ENCODE peak calls at places on chromosomes 4 and X, in six cellular contexts. P, V, U, O, Q and T are unnamed samples.
A peak's percentile ranks its signal among the peaks of the same experiment; 100 is the strongest.

GRCh38 chr4:139973015-139973414 is 181.0 kb downstream of the MAML3 start:
- DNase-seq in V (no peak), Q (no peak), O (no peak), U (no peak), P (no peak), T (no peak)

GRCh38 chrX:9614016-9614415 is 149.2 kb downstream of the TBL1X start:
- DNase-seq in P (no peak), U (no peak), Q (no peak), O (no peak), V (no peak), T (no peak)

GRCh38 chr4:173289351-173289725 is 44.8 kb downstream of the HMGB2 start:
- DNase-seq in U (no peak), P (no peak), Q (peak; percentile 5), O (no peak), V (no peak), T (no peak)

GRCh38 chrX:82692991-82693390 is 815.1 kb upstream of the POU3F4 start:
- DNase-seq in V (no peak), Q (no peak), P (peak; percentile 6), O (no peak), U (no peak), T (no peak)

GRCh38 chr4:113821851-113822250 is 60.3 kb upstream of the CAMK2D start:
- DNase-seq in V (no peak), P (no peak), U (no peak), Q (no peak), O (no peak), T (no peak)

GRCh38 chr4:26213317-26213716 is 107.5 kb upstream of the RBPJ start:
- DNase-seq in P (no peak), O (no peak), U (no peak), V (no peak), Q (no peak), T (no peak)

GRCh38 chrX:68112321-68112720 is 321.0 kb downstream of the OPHN1 start:
- DNase-seq in Q (no peak), U (no peak), V (no peak), P (no peak), O (no peak), T (no peak)

GRCh38 chr4:158008551-158009218 is 164.1 kb downstream of the GASK1B start:
- DNase-seq in P (peak; percentile 33), V (no peak), O (no peak), U (no peak), Q (no peak), T (no peak)

GRCh38 chrX:40392599-40392998 is 188.2 kb upstream of the ATP6AP2 start:
- DNase-seq in U (no peak), V (no peak), O (no peak), P (no peak), Q (no peak), T (no peak)

GRCh38 chrX:133297284-133297683 is 79.1 kb upstream of the TFDP3 start:
- DNase-seq in Q (no peak), V (no peak), U (no peak), P (no peak), O (no peak), T (no peak)

GRCh38 chrX:20594985-20595384 is 328.3 kb upstream of the RPS6KA3 start:
- DNase-seq in Q (peak; percentile 4), V (no peak), U (no peak), P (no peak), O (no peak), T (no peak)

GRCh38 chrX:119687661-119688413 is 5.1 kb downstream of the SEPTIN6 start:
- DNase-seq in Q (no peak), P (no peak), V (no peak), U (no peak), O (no peak), T (no peak)

GRCh38 chr4:80104927-80105326 is 31.9 kb upstream of the ANTXR2 start:
- DNase-seq in O (no peak), V (no peak), P (no peak), Q (no peak), U (no peak), T (no peak)

GRCh38 chrX:37644381-37645305 is 40.9 kb upstream of the XK start:
- DNase-seq in V (no peak), U (no peak), Q (no peak), P (no peak), O (no peak), T (no peak)

GRCh38 chr4:56048621-56049427 is 100.1 kb downstream of the CEP135 start:
- DNase-seq in U (no peak), O (peak; percentile 35), P (no peak), Q (peak; percentile 86), V (no peak), T (peak; percentile 23)

GRCh38 chr4:122978789-122979188 is 56.4 kb upstream of the NUDT6 start:
- DNase-seq in P (no peak), Q (no peak), V (no peak), U (no peak), O (no peak), T (no peak)

GRCh38 chrX:108224727-108225455 is 133.3 kb downstream of the ATG4A start:
- DNase-seq in O (no peak), P (no peak), V (no peak), U (no peak), Q (peak; percentile 73), T (no peak)

GRCh38 chr4:113707013-113707412 is 54.5 kb downstream of the CAMK2D start:
- DNase-seq in U (no peak), Q (no peak), P (no peak), V (no peak), O (no peak), T (no peak)

GRCh38 chr4:56786955-56787354 is 34.5 kb downstream of the SPINK2 start:
- DNase-seq in Q (no peak), V (no peak), P (no peak), U (peak; percentile 38), O (peak; percentile 67), T (no peak)

GRCh38 chr4:124067031-124067430 is 645.5 kb downstream of the ANKRD50 start:
- DNase-seq in U (no peak), Q (no peak), O (no peak), V (no peak), P (no peak), T (no peak)

GRCh38 chr4:65954416-65954815 is 284.1 kb upstream of the EPHA5 start:
- DNase-seq in U (no peak), V (no peak), P (no peak), O (no peak), Q (no peak), T (no peak)

GRCh38 chrX:32673193-32673592 is 538.2 kb downstream of the DMD start:
- DNase-seq in Q (peak; percentile 17), O (no peak), V (no peak), P (no peak), U (no peak), T (no peak)

GRCh38 chr4:84031401-84031800 is 467.7 kb downstream of the NKX6-1 start:
- DNase-seq in V (no peak), P (no peak), O (no peak), U (no peak), Q (no peak), T (no peak)

GRCh38 chr4:107603430-107603829 is 116.6 kb downstream of the PAPSS1 start:
- DNase-seq in U (no peak), O (no peak), V (no peak), P (no peak), Q (no peak), T (no peak)

GRCh38 chr4:10226756-10227155 is 110.2 kb upstream of the WDR1 start:
- DNase-seq in P (no peak), O (no peak), V (no peak), U (no peak), Q (no peak), T (no peak)

GRCh38 chr4:120000591-120001296 is 65.9 kb downstream of the MAD2L1 start:
- DNase-seq in Q (no peak), V (no peak), U (no peak), O (no peak), P (no peak), T (no peak)

GRCh38 chr4:29927895-29928294 is 792.3 kb upstream of the PCDH7 start:
- DNase-seq in Q (peak; percentile 34), O (no peak), P (no peak), U (no peak), V (no peak), T (no peak)
- H3K9me3 ChIP-seq in Q (no peaks in the 10 kb centered on the region), O (no peaks in the 10 kb centered on the region), P (peaks cover 4% of the 10 kb centered on the region), U (peaks cover 2% of the 10 kb centered on the region), V (no peaks in the 10 kb centered on the region), T (no peaks in the 10 kb centered on the region)

GRCh38 chr4:6143603-6144181 is 56.7 kb downstream of the JAKMIP1 start:
- DNase-seq in P (no peak), Q (no peak), O (no peak), V (no peak), U (no peak), T (no peak)
- TF ChIP-seq CTCF in P (no peak), Q (no peak), O (no peak), V (no peak), U (no peak), T (no peak)

GRCh38 chrX:16592194-16592770 is 57.7 kb upstream of the S100G start:
- DNase-seq in U (no peak), P (no peak), V (no peak), Q (no peak), O (no peak), T (no peak)

GRCh38 chrX:16586371-16587112 is 63.4 kb upstream of the S100G start:
- DNase-seq in Q (no peak), U (no peak), P (no peak), O (no peak), V (no peak), T (no peak)

GRCh38 chrX:16587776-16588175 is 62.2 kb upstream of the S100G start:
- DNase-seq in O (no peak), Q (no peak), V (no peak), P (no peak), U (no peak), T (no peak)

GRCh38 chrX:16589211-16589610 is 60.7 kb upstream of the S100G start:
- DNase-seq in V (no peak), Q (no peak), P (peak; percentile 57), O (no peak), U (no peak), T (no peak)

GRCh38 chrX:16589826-16590225 is 60.1 kb upstream of the S100G start:
- DNase-seq in V (no peak), P (no peak), U (no peak), O (no peak), Q (no peak), T (no peak)
- H3K27ac ChIP-seq in V (no peak overlapping the region), P (no peak overlapping the region), U (no peak overlapping the region), O (no peak overlapping the region), Q (peak overlapping the region; percentile 41), T (no peak overlapping the region)

DNA sequence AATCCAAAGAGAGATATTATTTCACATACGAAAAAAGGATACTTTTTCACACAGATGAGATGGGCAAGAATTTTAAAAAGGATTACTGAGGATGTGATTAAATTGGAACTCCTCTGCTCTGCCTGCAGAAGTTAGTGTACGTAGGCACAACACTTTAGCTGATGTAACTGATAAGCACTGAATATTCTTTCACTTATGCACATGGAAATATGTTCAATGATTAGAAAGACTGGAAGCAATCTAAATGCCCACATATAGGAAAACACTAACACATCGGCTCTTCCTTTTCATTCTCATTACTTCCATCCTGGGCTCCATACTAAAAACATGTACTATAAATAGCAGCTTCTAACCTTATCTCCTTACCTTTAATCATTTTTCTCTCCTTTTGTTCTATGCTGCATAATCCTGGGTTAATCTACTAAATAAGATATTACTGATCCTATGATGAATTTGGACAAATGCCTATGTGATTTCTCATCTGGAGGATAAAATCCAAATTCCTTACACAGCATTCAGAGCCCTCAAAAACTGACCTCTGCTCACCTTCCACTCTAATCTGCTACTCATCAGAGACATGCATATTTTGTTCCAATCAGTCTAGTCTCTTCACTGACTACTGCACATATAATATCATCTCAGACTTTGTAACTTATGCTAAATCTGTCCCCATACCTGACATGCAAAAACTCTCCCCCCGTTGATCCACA is 197.8 kb downstream of the PDGFC start:
- DNase-seq in U (no peak), P (no peak), O (no peak), V (no peak), Q (no peak), T (no peak)
- H3K9me3 ChIP-seq in U (no peaks in the 10 kb centered on the region), P (no peaks in the 10 kb centered on the region), O (no peaks in the 10 kb centered on the region), V (no peaks in the 10 kb centered on the region), Q (no peaks in the 10 kb centered on the region), T (no peaks in the 10 kb centered on the region)